ENCODE peak calls at places on chromosomes 13 and 19, in seven cellular contexts. One of them, this sample, is unnamed.
A peak's percentile ranks its signal among the peaks of the same experiment; 100 is the strongest.

GRCh38 chr19:37975071-37975470 is 68.1 kb downstream of the SIPA1L3 start:
- DNase-seq in CD8-positive, alpha-beta T cell: no peak
- DNase-seq in left ventricle myocardium inferior: no peak
- DNase-seq in midbrain: no peak
- DNase-seq in H9: no peak
- DNase-seq in psoas muscle: no peak
- DNase-seq in substantia nigra: no peak
- DNase-seq in this sample: no peak

GRCh38 chr19:54073829-54074228 is 7.3 kb downstream of the TARM1 start:
- DNase-seq in CD8-positive, alpha-beta T cell: no peak
- DNase-seq in left ventricle myocardium inferior: no peak
- DNase-seq in midbrain: no peak
- DNase-seq in H9: no peak
- DNase-seq in psoas muscle: no peak
- DNase-seq in substantia nigra: no peak
- DNase-seq in this sample: no peak

GRCh38 chr13:111652676-111653075 is 332.2 kb downstream of the TEX29 start:
- DNase-seq in CD8-positive, alpha-beta T cell: no peak
- DNase-seq in left ventricle myocardium inferior: no peak
- DNase-seq in midbrain: no peak
- DNase-seq in H9: peak; percentile 4
- DNase-seq in psoas muscle: no peak
- DNase-seq in substantia nigra: no peak
- DNase-seq in this sample: no peak

GRCh38 chr19:1066748-1067340 is at the start of gene ARHGAP45:
- DNase-seq in CD8-positive, alpha-beta T cell: peak; percentile 80
- DNase-seq in left ventricle myocardium inferior: no peak
- DNase-seq in midbrain: no peak
- DNase-seq in H9: no peak
- DNase-seq in psoas muscle: peak; percentile 43
- DNase-seq in substantia nigra: no peak
- DNase-seq in this sample: peak; percentile 90

GRCh38 chr13:27953671-27954405 is 15.3 kb downstream of the CDX2 start:
- DNase-seq in CD8-positive, alpha-beta T cell: peak; percentile 48
- DNase-seq in left ventricle myocardium inferior: peak; percentile 68
- DNase-seq in midbrain: peak; percentile 44
- DNase-seq in H9: peak; percentile 88
- DNase-seq in psoas muscle: peak; percentile 71
- DNase-seq in substantia nigra: no peak
- DNase-seq in this sample: peak; percentile 55

GRCh38 chr13:97043302-97043701 is 49.0 kb upstream of the OXGR1 start:
- DNase-seq in CD8-positive, alpha-beta T cell: no peak
- DNase-seq in left ventricle myocardium inferior: no peak
- DNase-seq in midbrain: no peak
- DNase-seq in H9: no peak
- DNase-seq in psoas muscle: no peak
- DNase-seq in substantia nigra: no peak
- DNase-seq in this sample: no peak

GRCh38 chr13:30125422-30126073 is 181.8 kb downstream of the KATNAL1 start:
- DNase-seq in CD8-positive, alpha-beta T cell: no peak
- DNase-seq in left ventricle myocardium inferior: no peak
- DNase-seq in midbrain: no peak
- DNase-seq in H9: no peak
- DNase-seq in psoas muscle: no peak
- DNase-seq in substantia nigra: no peak
- DNase-seq in this sample: no peak

GRCh38 chr19:3969435-3970312 is 1.2 kb downstream of the DAPK3 start:
- DNase-seq in CD8-positive, alpha-beta T cell: no peak
- DNase-seq in left ventricle myocardium inferior: no peak
- DNase-seq in midbrain: no peak
- DNase-seq in H9: peak; percentile 81
- DNase-seq in psoas muscle: peak; percentile 40
- DNase-seq in substantia nigra: no peak
- DNase-seq in this sample: no peak

GRCh38 chr13:77397636-77398035 is 70.7 kb upstream of the MYCBP2 start:
- DNase-seq in CD8-positive, alpha-beta T cell: no peak
- DNase-seq in left ventricle myocardium inferior: no peak
- DNase-seq in midbrain: no peak
- DNase-seq in H9: no peak
- DNase-seq in psoas muscle: no peak
- DNase-seq in substantia nigra: no peak
- DNase-seq in this sample: no peak

GRCh38 chr13:111006508-111007031 is 91.7 kb upstream of the ANKRD10 start:
- DNase-seq in CD8-positive, alpha-beta T cell: no peak
- DNase-seq in left ventricle myocardium inferior: peak; percentile 83
- DNase-seq in midbrain: no peak
- DNase-seq in H9: no peak
- DNase-seq in psoas muscle: peak; percentile 83
- DNase-seq in substantia nigra: no peak
- DNase-seq in this sample: no peak

GRCh38 chr13:59906413-59907027 is 257.2 kb downstream of the DIAPH3 start:
- DNase-seq in CD8-positive, alpha-beta T cell: no peak
- DNase-seq in left ventricle myocardium inferior: no peak
- DNase-seq in midbrain: peak; percentile 22
- DNase-seq in H9: no peak
- DNase-seq in psoas muscle: no peak
- DNase-seq in substantia nigra: no peak
- DNase-seq in this sample: no peak

GRCh38 chr13:73844986-73845385 is 289.2 kb downstream of the KLF12 start:
- DNase-seq in CD8-positive, alpha-beta T cell: no peak
- DNase-seq in left ventricle myocardium inferior: no peak
- DNase-seq in midbrain: no peak
- DNase-seq in H9: no peak
- DNase-seq in psoas muscle: no peak
- DNase-seq in substantia nigra: no peak
- DNase-seq in this sample: no peak

GRCh38 chr19:5436101-5436947 is 18.9 kb upstream of the ZNRF4 start:
- DNase-seq in CD8-positive, alpha-beta T cell: no peak
- DNase-seq in left ventricle myocardium inferior: no peak
- DNase-seq in midbrain: peak; percentile 40
- DNase-seq in H9: peak; percentile 94
- DNase-seq in psoas muscle: no peak
- DNase-seq in substantia nigra: no peak
- DNase-seq in this sample: no peak

GRCh38 chr13:99206873-99207272 is 6.2 kb downstream of the UBAC2 start:
- DNase-seq in CD8-positive, alpha-beta T cell: no peak
- DNase-seq in left ventricle myocardium inferior: no peak
- DNase-seq in midbrain: no peak
- DNase-seq in H9: no peak
- DNase-seq in psoas muscle: no peak
- DNase-seq in substantia nigra: no peak
- DNase-seq in this sample: no peak

GRCh38 chr13:106535552-106536243 is at the start of gene EFNB2:
- DNase-seq in CD8-positive, alpha-beta T cell: peak; percentile 82
- DNase-seq in left ventricle myocardium inferior: peak; percentile 88
- DNase-seq in midbrain: peak; percentile 89
- DNase-seq in H9: peak; percentile 93
- DNase-seq in psoas muscle: peak; percentile 90
- DNase-seq in substantia nigra: peak; percentile 66
- DNase-seq in this sample: peak; percentile 81

GRCh38 chr19:39448271-39448670 is 2.9 kb downstream of the SUPT5H start:
- DNase-seq in CD8-positive, alpha-beta T cell: no peak
- DNase-seq in left ventricle myocardium inferior: no peak
- DNase-seq in midbrain: no peak
- DNase-seq in H9: no peak
- DNase-seq in psoas muscle: no peak
- DNase-seq in substantia nigra: no peak
- DNase-seq in this sample: no peak

GRCh38 chr19:48636859-48637448 is at the start of gene DBP:
- DNase-seq in CD8-positive, alpha-beta T cell: no peak
- DNase-seq in left ventricle myocardium inferior: peak; percentile 62
- DNase-seq in midbrain: no peak
- DNase-seq in H9: peak; percentile 73
- DNase-seq in psoas muscle: no peak
- DNase-seq in substantia nigra: no peak
- DNase-seq in this sample: no peak

GRCh38 chr13:23268441-23268840 is 87.7 kb downstream of the SGCG start:
- DNase-seq in CD8-positive, alpha-beta T cell: no peak
- DNase-seq in left ventricle myocardium inferior: no peak
- DNase-seq in midbrain: no peak
- DNase-seq in H9: no peak
- DNase-seq in psoas muscle: no peak
- DNase-seq in substantia nigra: no peak
- DNase-seq in this sample: no peak

GRCh38 chr13:30907167-30907761 is 1.2 kb downstream of the MEDAG start:
- DNase-seq in CD8-positive, alpha-beta T cell: no peak
- DNase-seq in left ventricle myocardium inferior: no peak
- DNase-seq in midbrain: no peak
- DNase-seq in H9: no peak
- DNase-seq in psoas muscle: no peak
- DNase-seq in substantia nigra: no peak
- DNase-seq in this sample: no peak

GRCh38 chr19:32828139-32828538 is 41.4 kb downstream of the SLC7A9 start:
- DNase-seq in CD8-positive, alpha-beta T cell: no peak
- DNase-seq in left ventricle myocardium inferior: no peak
- DNase-seq in midbrain: no peak
- DNase-seq in H9: no peak
- DNase-seq in psoas muscle: no peak
- DNase-seq in substantia nigra: no peak
- DNase-seq in this sample: no peak